ENCODE peak calls at places on chromosomes 12 and 14, in six cellular contexts. One of them, this sample, is unnamed. For H3K27me3, the result is how much of the 10 kb centered on the place peaks cover.

GRCh38 chr12:91883811-91884210 is 261.8 kb downstream of the BTG1 start:
- DNase-seq in tibial nerve: no peak
- DNase-seq in left ventricle myocardium inferior: no peak
- DNase-seq in heart right ventricle: no peak
- DNase-seq in psoas muscle: no peak
- DNase-seq in heart left ventricle: no peak
- DNase-seq in this sample: no peak

GRCh38 chr12:120649442-120650248 is 9.2 kb downstream of the CABP1 start:
- DNase-seq in psoas muscle: no peak
- DNase-seq in left ventricle myocardium inferior: peak
- DNase-seq in tibial nerve: no peak
- DNase-seq in heart left ventricle: peak
- DNase-seq in heart right ventricle: peak
- DNase-seq in this sample: no peak

GRCh38 chr12:127425474-127425873 is 841.5 kb upstream of the TMEM132C start:
- DNase-seq in heart left ventricle: no peak
- DNase-seq in psoas muscle: no peak
- DNase-seq in tibial nerve: no peak
- DNase-seq in heart right ventricle: no peak
- DNase-seq in left ventricle myocardium inferior: no peak
- DNase-seq in this sample: no peak

GRCh38 chr12:54935235-54935951 is 49.2 kb downstream of the TESPA1 start:
- DNase-seq in left ventricle myocardium inferior: no peak
- DNase-seq in heart right ventricle: no peak
- DNase-seq in psoas muscle: no peak
- DNase-seq in tibial nerve: no peak
- DNase-seq in heart left ventricle: no peak
- DNase-seq in this sample: peak

GRCh38 chr14:100386846-100387245 is 63.7 kb downstream of the SLC25A47 start:
- DNase-seq in left ventricle myocardium inferior: no peak
- DNase-seq in tibial nerve: no peak
- DNase-seq in psoas muscle: no peak
- DNase-seq in heart right ventricle: no peak
- DNase-seq in heart left ventricle: no peak
- DNase-seq in this sample: no peak

GRCh38 chr14:77026930-77027537 is 1.5 kb downstream of the IRF2BPL start:
- DNase-seq in psoas muscle: peak
- DNase-seq in heart right ventricle: peak
- DNase-seq in tibial nerve: no peak
- DNase-seq in left ventricle myocardium inferior: peak
- DNase-seq in heart left ventricle: peak
- DNase-seq in this sample: no peak

GRCh38 chr12:106245767-106246166 is 2.1 kb downstream of the CKAP4 start:
- DNase-seq in psoas muscle: peak
- DNase-seq in heart right ventricle: no peak
- DNase-seq in left ventricle myocardium inferior: no peak
- DNase-seq in tibial nerve: no peak
- DNase-seq in heart left ventricle: peak
- DNase-seq in this sample: no peak

GRCh38 chr12:121789800-121790748 is 3.4 kb downstream of the RHOF start:
- DNase-seq in heart left ventricle: peak
- DNase-seq in tibial nerve: no peak
- DNase-seq in left ventricle myocardium inferior: peak
- DNase-seq in heart right ventricle: peak
- DNase-seq in psoas muscle: peak
- DNase-seq in this sample: no peak

GRCh38 chr14:93893550-93894329 is 33.4 kb upstream of the FAM181A start:
- DNase-seq in heart right ventricle: no peak
- DNase-seq in heart left ventricle: no peak
- DNase-seq in tibial nerve: no peak
- DNase-seq in psoas muscle: no peak
- DNase-seq in left ventricle myocardium inferior: no peak
- DNase-seq in this sample: no peak

GRCh38 chr12:39931857-39932256 is 174.0 kb downstream of the SLC2A13 start:
- DNase-seq in psoas muscle: no peak
- DNase-seq in tibial nerve: no peak
- DNase-seq in heart left ventricle: no peak
- DNase-seq in heart right ventricle: no peak
- DNase-seq in left ventricle myocardium inferior: no peak
- DNase-seq in this sample: no peak

GRCh38 chr12:42918387-42918786 is 328.8 kb upstream of the PRICKLE1 start:
- DNase-seq in left ventricle myocardium inferior: no peak
- DNase-seq in tibial nerve: no peak
- DNase-seq in heart right ventricle: no peak
- DNase-seq in heart left ventricle: no peak
- DNase-seq in psoas muscle: no peak
- DNase-seq in this sample: no peak

DNA sequence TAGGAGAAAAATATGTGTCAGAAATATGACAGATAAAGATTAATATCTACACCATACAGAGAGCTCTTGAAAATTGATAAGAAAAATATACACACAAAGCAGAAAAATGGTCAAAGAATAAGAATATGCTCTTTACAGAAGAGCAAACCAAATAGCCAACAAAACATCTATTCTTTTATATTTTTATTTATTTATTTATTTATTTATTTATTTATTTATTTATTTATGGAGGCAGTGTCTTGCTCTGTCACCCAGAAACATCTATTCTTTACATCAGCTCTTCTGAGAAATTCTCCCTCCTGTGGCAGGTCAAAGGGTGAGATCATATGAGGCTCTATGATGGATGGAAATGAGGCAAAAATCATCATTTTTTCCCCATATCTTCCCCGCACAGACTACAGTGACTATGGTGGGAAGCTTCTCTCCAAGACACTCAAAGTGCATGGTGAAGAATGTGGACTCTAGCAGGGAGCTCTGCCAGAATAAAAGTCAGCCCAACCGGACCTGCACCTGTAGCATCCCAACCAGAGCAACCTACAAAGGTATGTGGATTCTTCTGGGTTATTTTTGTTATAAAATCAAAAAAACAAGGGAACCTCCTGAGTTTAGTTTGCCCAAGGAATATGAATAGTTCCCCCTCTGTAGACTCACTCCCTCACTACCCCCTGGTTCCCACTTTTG is 71.4 kb downstream of the PLXNC1 start:
- DNase-seq in left ventricle myocardium inferior: no peak
- DNase-seq in heart left ventricle: no peak
- DNase-seq in tibial nerve: no peak
- DNase-seq in psoas muscle: no peak
- DNase-seq in heart right ventricle: no peak
- DNase-seq in this sample: no peak
- H3K27me3 ChIP-seq in left ventricle myocardium inferior: under half
- H3K27me3 ChIP-seq in heart left ventricle: under half
- H3K27me3 ChIP-seq in tibial nerve: under half
- H3K27me3 ChIP-seq in psoas muscle: under half
- H3K27me3 ChIP-seq in heart right ventricle: under half
- H3K27me3 ChIP-seq in this sample: under half

DNA sequence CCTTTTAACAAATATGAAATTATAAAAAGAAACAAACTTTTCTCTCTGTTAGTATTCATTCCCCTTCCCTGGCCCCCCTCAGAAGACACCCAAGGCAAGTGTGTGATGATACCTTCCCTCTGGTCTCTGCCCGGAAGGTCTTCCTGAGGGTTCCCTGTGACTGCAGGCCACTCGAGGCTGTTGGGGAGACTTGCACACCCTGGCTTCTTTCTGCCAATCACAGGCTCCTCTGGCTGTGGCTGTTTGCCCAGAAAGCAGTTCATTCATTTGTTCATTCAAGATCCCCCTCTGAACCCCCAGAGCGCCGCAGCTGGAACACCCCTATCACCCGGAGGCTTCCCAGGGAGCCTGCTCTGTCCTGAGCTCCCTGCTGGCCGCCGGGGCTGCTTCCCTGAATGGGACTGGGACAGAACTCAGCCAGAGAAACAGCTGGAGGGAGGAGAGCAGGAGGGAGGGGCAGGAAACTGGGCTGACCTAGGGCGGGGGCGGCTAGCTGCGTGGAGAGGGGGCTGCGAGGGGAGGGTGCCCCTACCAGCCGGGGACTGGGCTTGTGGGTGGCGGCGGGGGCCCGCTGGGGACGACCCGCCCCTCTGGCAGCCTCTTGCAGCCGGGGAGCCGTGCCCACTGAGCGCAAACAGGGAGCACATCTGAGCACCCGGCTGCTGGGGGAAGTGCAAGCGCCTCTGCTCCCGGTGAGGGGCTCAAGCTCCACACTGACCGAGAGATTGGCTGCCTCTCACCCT is at the start of gene CMKLR1:
- DNase-seq in left ventricle myocardium inferior: peak
- DNase-seq in heart right ventricle: peak
- DNase-seq in heart left ventricle: peak
- DNase-seq in tibial nerve: no peak
- DNase-seq in psoas muscle: peak
- DNase-seq in this sample: no peak
- H3K4me3 ChIP-seq in left ventricle myocardium inferior: peak
- H3K4me3 ChIP-seq in heart right ventricle: no peak
- H3K4me3 ChIP-seq in heart left ventricle: peak
- H3K4me3 ChIP-seq in tibial nerve: peak
- H3K4me3 ChIP-seq in psoas muscle: peak
- H3K4me3 ChIP-seq in this sample: no peak

DNA sequence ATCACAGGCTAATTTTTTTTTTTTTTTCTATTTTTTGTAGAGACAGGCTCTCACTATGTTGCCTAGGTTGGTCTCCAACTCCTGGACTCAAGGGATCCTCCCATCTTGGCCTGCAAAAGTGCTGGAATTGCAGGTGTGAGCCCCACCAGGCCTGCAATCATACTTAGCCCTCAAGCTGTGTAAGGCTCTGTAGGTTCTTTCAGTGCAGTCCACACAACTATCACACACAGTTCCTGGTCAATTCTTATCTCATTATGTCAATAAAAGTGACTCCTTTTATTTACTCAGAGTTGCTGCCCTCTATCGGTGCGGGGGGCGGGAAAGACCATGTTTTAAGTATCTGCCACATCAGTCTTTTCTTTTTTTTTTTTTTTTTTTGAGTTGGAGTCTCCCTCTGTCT is 29.0 kb downstream of the SLC2A3 start:
- DNase-seq in psoas muscle: no peak
- DNase-seq in left ventricle myocardium inferior: no peak
- DNase-seq in heart right ventricle: no peak
- DNase-seq in heart left ventricle: no peak
- DNase-seq in tibial nerve: no peak
- DNase-seq in this sample: no peak
- TF ChIP-seq CTCF in psoas muscle: no peak
- TF ChIP-seq CTCF in left ventricle myocardium inferior: peak
- TF ChIP-seq CTCF in heart right ventricle: no peak
- TF ChIP-seq CTCF in heart left ventricle: no peak
- TF ChIP-seq CTCF in tibial nerve: no peak
- TF ChIP-seq CTCF in this sample: peak

GRCh38 chr12:130728158-130729058 is 12.3 kb upstream of the RIMBP2 start:
- DNase-seq in tibial nerve: no peak
- DNase-seq in left ventricle myocardium inferior: no peak
- DNase-seq in heart left ventricle: no peak
- DNase-seq in psoas muscle: no peak
- DNase-seq in heart right ventricle: no peak
- DNase-seq in this sample: no peak

GRCh38 chr12:130729344-130729743 is 13.2 kb upstream of the RIMBP2 start:
- DNase-seq in psoas muscle: no peak
- DNase-seq in left ventricle myocardium inferior: no peak
- DNase-seq in heart right ventricle: no peak
- DNase-seq in tibial nerve: no peak
- DNase-seq in heart left ventricle: no peak
- DNase-seq in this sample: no peak
- H3K27me3 ChIP-seq in psoas muscle: under half
- H3K27me3 ChIP-seq in left ventricle myocardium inferior: under half
- H3K27me3 ChIP-seq in heart right ventricle: under half
- H3K27me3 ChIP-seq in tibial nerve: under half
- H3K27me3 ChIP-seq in heart left ventricle: under half
- H3K27me3 ChIP-seq in this sample: under half

GRCh38 chr12:10614056-10614370 is 604 bp upstream of the MAGOHB start:
- DNase-seq in left ventricle myocardium inferior: no peak
- DNase-seq in heart right ventricle: no peak
- DNase-seq in psoas muscle: no peak
- DNase-seq in heart left ventricle: no peak
- DNase-seq in tibial nerve: no peak
- DNase-seq in this sample: no peak

GRCh38 chr12:10610188-10610587 is 3.2 kb downstream of the MAGOHB start:
- DNase-seq in tibial nerve: no peak
- DNase-seq in left ventricle myocardium inferior: no peak
- DNase-seq in heart left ventricle: no peak
- DNase-seq in heart right ventricle: no peak
- DNase-seq in psoas muscle: no peak
- DNase-seq in this sample: no peak

GRCh38 chr12:10612954-10613333 is 465 bp downstream of the MAGOHB start:
- DNase-seq in heart right ventricle: no peak
- DNase-seq in tibial nerve: no peak
- DNase-seq in heart left ventricle: no peak
- DNase-seq in psoas muscle: no peak
- DNase-seq in left ventricle myocardium inferior: no peak
- DNase-seq in this sample: no peak

GRCh38 chr12:10613334-10614055 is at the start of gene MAGOHB:
- DNase-seq in left ventricle myocardium inferior: peak
- DNase-seq in tibial nerve: peak
- DNase-seq in heart right ventricle: peak
- DNase-seq in psoas muscle: peak
- DNase-seq in heart left ventricle: peak
- DNase-seq in this sample: peak

DNA sequence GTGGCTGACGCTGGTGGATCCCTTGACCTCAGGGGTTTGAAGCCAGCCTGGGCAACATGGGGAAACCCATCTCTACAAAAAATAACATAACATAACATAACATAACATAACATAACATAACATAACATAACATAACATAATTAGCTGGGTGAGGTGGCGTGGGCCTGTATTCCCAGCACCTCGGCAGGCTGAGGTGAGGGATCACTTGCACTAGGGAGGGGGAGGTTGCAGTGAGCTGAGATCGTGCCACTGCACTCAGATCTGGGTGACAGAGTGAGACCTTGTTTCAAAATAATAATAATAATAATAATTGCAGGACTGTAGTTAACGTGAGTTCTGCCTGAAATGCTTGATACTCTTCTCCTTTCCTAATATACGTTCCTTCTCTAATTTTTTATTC is 1.3 kb downstream of the MAGOHB start:
- DNase-seq in left ventricle myocardium inferior: no peak
- DNase-seq in tibial nerve: no peak
- DNase-seq in heart right ventricle: no peak
- DNase-seq in heart left ventricle: no peak
- DNase-seq in psoas muscle: no peak
- DNase-seq in this sample: no peak
- H3K4me3 ChIP-seq in left ventricle myocardium inferior: peak
- H3K4me3 ChIP-seq in tibial nerve: peak
- H3K4me3 ChIP-seq in heart right ventricle: no peak
- H3K4me3 ChIP-seq in heart left ventricle: no peak
- H3K4me3 ChIP-seq in psoas muscle: peak
- H3K4me3 ChIP-seq in this sample: peak

DNA sequence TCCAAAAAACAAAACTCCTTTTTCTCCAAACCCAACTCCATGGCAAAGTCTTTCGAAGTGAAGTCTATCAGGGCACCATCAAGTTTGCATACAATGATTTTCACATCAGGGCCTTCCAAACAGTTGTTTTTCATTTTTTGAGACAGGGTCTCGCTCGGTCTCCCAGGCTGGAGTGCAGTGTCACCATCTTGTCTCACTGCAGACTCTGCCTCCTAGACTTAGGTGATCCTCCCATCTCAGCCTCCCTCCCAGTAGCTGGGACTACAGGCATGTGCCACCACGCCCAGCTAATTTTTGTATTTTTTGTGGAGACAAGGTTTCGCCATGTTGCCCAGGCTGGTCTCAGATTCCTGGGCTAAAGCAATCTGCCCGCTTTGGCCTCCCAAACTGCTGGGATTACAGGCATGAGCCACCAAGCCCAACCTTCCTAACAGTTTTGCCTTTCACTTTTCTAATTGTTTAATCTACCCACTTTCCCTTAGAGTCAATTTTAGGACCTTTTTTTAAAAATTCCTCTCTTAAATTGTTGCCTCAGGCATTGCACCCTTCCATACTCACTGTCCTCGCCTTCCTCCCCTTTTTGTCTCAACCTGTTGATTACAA is 11.6 kb downstream of the ZFHX2 start:
- DNase-seq in psoas muscle: no peak
- DNase-seq in heart left ventricle: no peak
- DNase-seq in left ventricle myocardium inferior: no peak
- DNase-seq in tibial nerve: no peak
- DNase-seq in heart right ventricle: no peak
- DNase-seq in this sample: no peak
- TF ChIP-seq CTCF in psoas muscle: no peak
- TF ChIP-seq CTCF in heart left ventricle: no peak
- TF ChIP-seq CTCF in left ventricle myocardium inferior: peak
- TF ChIP-seq CTCF in tibial nerve: no peak
- TF ChIP-seq CTCF in heart right ventricle: no peak
- TF ChIP-seq CTCF in this sample: no peak